ENCODE peak calls at places on chromosomes 5 and 9, in ten cellular contexts. S is lower leg skin; W is thoracic aorta; D is iPS-NIHi11; H is activated T-helper 1 cell treated with anti-CD3 and anti-CD28 coated beads, Interleukin-12 subunit alpha, Interleukin-12 subunit beta, Interleukin-2, Interleukin-4 antibody, amounts not matched to agents 30 ng/mL and 10 ng/mL and 1 ng/mL, durations not matched to agents 14 hours and 24 hours and 36 hours; A is progenitor cell of endocrine pancreas; I is activated gamma-delta T cell treated with anti-CD3 and anti-CD28 coated beads, Interleukin-2, amount 50 U/mL, for 16 hours; T is prostate gland; E is fibroblast of lung; N is cardiac muscle cell. K is an unnamed sample.

GRCh38 chr9:81032030-81032572 is 657.2 kb downstream of the TLE1 start:
- DNase-seq in A (no peak), W (no peak), N (no peak), E (peak; percentile 90), T (no peak), H (no peak), I (no peak), S (no peak), D (no peak), K (peak; percentile 37)

GRCh38 chr5:38086777-38087176 is 171.6 kb upstream of the EGFLAM start:
- DNase-seq in D (no peak), S (no peak), T (no peak), H (no peak), W (no peak), I (no peak), N (no peak), E (no peak), A (no peak), K (no peak)

GRCh38 chr5:135234242-135235000 is 164.6 kb downstream of the MACROH2A1 start:
- DNase-seq in N (no peak), W (no peak), A (no peak), E (no peak), T (no peak), I (no peak), H (no peak), S (peak; percentile 73), D (no peak), K (no peak)

GRCh38 chr9:92619601-92620300 is 50.2 kb downstream of the IPPK start:
- DNase-seq in D (no peak), E (no peak), A (no peak), I (no peak), H (no peak), T (no peak), S (peak; percentile 82), N (peak; percentile 3), W (no peak), K (no peak)

GRCh38 chr5:132063090-132063911 is 2.8 kb downstream of the IL3 start:
- DNase-seq in A (peak; percentile 64), I (peak; percentile 77), H (peak; percentile 71), E (peak; percentile 75), N (peak; percentile 68), T (peak; percentile 32), D (peak; percentile 90), S (peak; percentile 92), W (no peak), K (peak; percentile 67)

GRCh38 chr5:10663531-10664183 is 97.4 kb downstream of the DAP start:
- DNase-seq in A (no peak), S (peak; percentile 60), I (no peak), W (no peak), E (peak; percentile 41), D (peak; percentile 55), H (no peak), T (peak; percentile 36), N (no peak), K (peak; percentile 66)

GRCh38 chr9:116543731-116544400 is 143.2 kb upstream of the TRIM32 start:
- DNase-seq in N (no peak), D (no peak), W (no peak), E (peak; percentile 65), H (no peak), I (no peak), T (no peak), A (no peak), S (peak; percentile 89), K (no peak)

GRCh38 chr5:153998768-153999167 is 39.9 kb downstream of the FAM114A2 start:
- DNase-seq in I (no peak), N (no peak), H (no peak), S (no peak), D (no peak), E (no peak), T (no peak), W (no peak), A (no peak), K (no peak)

GRCh38 chr5:28397502-28397941 is 1359.1 kb upstream of the CDH9 start:
- DNase-seq in A (no peak), H (no peak), W (no peak), N (no peak), D (peak; percentile 19), E (no peak), I (no peak), T (no peak), S (no peak), K (peak; percentile 20)

GRCh38 chr5:119274767-119275130 is 81.1 kb upstream of the TNFAIP8 start:
- DNase-seq in D (no peak), S (no peak), I (no peak), N (no peak), A (no peak), T (no peak), E (peak; percentile 63), W (no peak), H (no peak), K (no peak)

GRCh38 chr9:78668148-78668825 is 371.4 kb downstream of the PSAT1 start:
- DNase-seq in I (no peak), H (no peak), D (no peak), T (no peak), A (no peak), W (no peak), E (no peak), N (no peak), S (no peak), K (no peak)

GRCh38 chr5:177470759-177471536 is 2.5 kb downstream of the DBN1 start:
- DNase-seq in T (no peak), E (no peak), W (no peak), I (no peak), S (no peak), A (no peak), D (no peak), H (no peak), N (no peak), K (no peak)

GRCh38 chr5:135371738-135372232 is 27.2 kb downstream of the MACROH2A1 start:
- DNase-seq in D (no peak), H (no peak), T (no peak), S (peak; percentile 48), A (no peak), I (no peak), E (no peak), W (no peak), N (no peak), K (no peak)

GRCh38 chr9:124657526-124657925 is 113.6 kb downstream of the NR6A1 start:
- DNase-seq in S (no peak), I (no peak), E (no peak), N (no peak), D (no peak), H (no peak), T (no peak), W (no peak), A (no peak), K (no peak)

GRCh38 chr9:126049088-126049487 is 277.5 kb upstream of the MVB12B start:
- DNase-seq in D (no peak), I (no peak), S (no peak), A (no peak), W (no peak), N (no peak), H (no peak), T (no peak), E (no peak), K (no peak)

GRCh38 chr9:5301544-5301943 is 3.0 kb downstream of the RLN2 start:
- DNase-seq in I (no peak), T (no peak), A (no peak), H (no peak), S (no peak), E (no peak), D (no peak), N (no peak), W (no peak), K (no peak)

GRCh38 chr5:157150995-157151394 is 8.3 kb upstream of the MED7 start:
- DNase-seq in T (no peak), D (no peak), A (no peak), I (no peak), E (no peak), H (no peak), N (no peak), S (peak; percentile 62), W (no peak), K (no peak)

GRCh38 chr5:116378007-116378831 is 196.4 kb downstream of the SEMA6A start:
- DNase-seq in D (no peak), T (no peak), W (no peak), E (no peak), A (no peak), I (no peak), N (no peak), S (no peak), H (no peak), K (no peak)

GRCh38 chr5:65418661-65419060 is 63.1 kb downstream of the ADAMTS6 start:
- DNase-seq in H (no peak), N (no peak), D (no peak), E (no peak), T (no peak), A (no peak), I (no peak), W (no peak), S (no peak), K (no peak)